ENCODE peak calls at places on chromosomes 12 and 14, in six cellular contexts. N is IMR-90, R is spleen, G is transverse colon, B is tibial nerve, P is A549. M is an unnamed sample.
A peak's percentile ranks its signal among the peaks of the same experiment; 100 is the strongest.

GRCh38 chr12:72390146-72390545 is 118.0 kb downstream of the TRHDE start:
- DNase-seq in N (no peak), R (no peak), G (no peak), B (no peak), P (no peak), M (no peak)

GRCh38 chr14:54713364-54713763 is 146.4 kb downstream of the SAMD4A start:
- DNase-seq in N (peak; percentile 65), R (no peak), G (no peak), B (no peak), P (no peak), M (no peak)

GRCh38 chr14:51554953-51555352 is 96.8 kb upstream of the FRMD6 start:
- DNase-seq in N (peak; percentile 72), R (no peak), G (no peak), B (no peak), P (peak; percentile 45), M (peak; percentile 4)

GRCh38 chr12:64025174-64025958 is 180.9 kb downstream of the SRGAP1 start:
- DNase-seq in N (no peak), R (no peak), G (no peak), B (no peak), P (no peak), M (no peak)

GRCh38 chr14:59836116-59836515 is 34.5 kb downstream of the RTN1 start:
- DNase-seq in N (no peak), R (no peak), G (no peak), B (no peak), P (no peak), M (no peak)

GRCh38 chr12:113647048-113647447 is 175.4 kb upstream of the LHX5 start:
- DNase-seq in N (no peak), R (no peak), G (no peak), B (no peak), P (peak; percentile 29), M (peak; percentile 43)

GRCh38 chr14:32324601-32325000 is 4.5 kb upstream of the AKAP6 start:
- DNase-seq in N (no peak), R (no peak), G (no peak), B (no peak), P (no peak), M (no peak)

GRCh38 chr14:69077841-69078240 is 75.1 kb downstream of the DCAF5 start:
- DNase-seq in N (peak; percentile 92), R (no peak), G (no peak), B (no peak), P (peak; percentile 77), M (no peak)

GRCh38 chr12:59444932-59445331 is 150.9 kb upstream of the SLC16A7 start:
- DNase-seq in N (peak; percentile 15), R (no peak), G (no peak), B (no peak), P (no peak), M (peak; percentile 4)

GRCh38 chr12:5944053-5944452 is 1.0 kb downstream of the ANO2 start:
- DNase-seq in N (no peak), R (no peak), G (no peak), B (no peak), P (no peak), M (no peak)

GRCh38 chr12:50425859-50426258 is 25.2 kb downstream of the LARP4 start:
- DNase-seq in N (no peak), R (no peak), G (no peak), B (no peak), P (no peak), M (no peak)

GRCh38 chr12:58413794-58414193 is 472.4 kb downstream of the ATP23 start:
- DNase-seq in N (peak; percentile 69), R (no peak), G (no peak), B (no peak), P (peak; percentile 67), M (no peak)

GRCh38 chr12:29153231-29153630 is 4.2 kb downstream of the FAR2 start:
- DNase-seq in N (no peak), R (no peak), G (no peak), B (no peak), P (no peak), M (peak; percentile 47)

GRCh38 chr12:45232771-45233372 is 17.0 kb downstream of the ANO6 start:
- DNase-seq in N (peak; percentile 98), R (no peak), G (no peak), B (no peak), P (peak; percentile 94), M (no peak)

GRCh38 chr12:87150969-87151662 is 878.1 kb downstream of the C12orf50 start:
- DNase-seq in N (no peak), R (peak; percentile 13), G (no peak), B (no peak), P (peak; percentile 32), M (no peak)

GRCh38 chr12:116278259-116278595 is 734 bp upstream of the MED13L start:
- DNase-seq in N (no peak), R (no peak), G (no peak), B (no peak), P (peak; percentile 45), M (no peak)

GRCh38 chr14:68796418-68797101 is 3.7 kb upstream of the ZFP36L1 start:
- DNase-seq in N (no peak), R (peak; percentile 52), G (no peak), B (no peak), P (no peak), M (no peak)

GRCh38 chr12:106753526-106753925 is 21.0 kb upstream of the RIC8B start:
- DNase-seq in N (no peak), R (peak; percentile 87), G (peak; percentile 62), B (no peak), P (no peak), M (peak; percentile 31)

GRCh38 chr12:88188180-88188579 is 46.1 kb downstream of the TMTC3 start:
- DNase-seq in N (peak; percentile 44), R (no peak), G (no peak), B (no peak), P (no peak), M (no peak)

GRCh38 chr12:10016881-10017280 is 6.5 kb downstream of the CLEC12B start:
- DNase-seq in N (no peak), R (no peak), G (no peak), B (no peak), P (peak; percentile 54), M (peak; percentile 16)

GRCh38 chr12:109433618-109434017 is 43.5 kb downstream of the KCTD10 start:
- DNase-seq in N (no peak), R (no peak), G (no peak), B (no peak), P (no peak), M (peak; percentile 20)

GRCh38 chr12:116880817-116881324 is 370 bp downstream of the HRK start:
- DNase-seq in N (peak; percentile 45), R (peak; percentile 81), G (peak; percentile 24), B (no peak), P (peak; percentile 76), M (peak; percentile 44)

GRCh38 chr14:61334197-61334701 is 12.9 kb downstream of the PRKCH start:
- DNase-seq in N (no peak), R (no peak), G (no peak), B (no peak), P (no peak), M (no peak)

GRCh38 chr12:24798335-24798734 is 150.6 kb downstream of the BCAT1 start:
- DNase-seq in N (no peak), R (no peak), G (no peak), B (no peak), P (no peak), M (no peak)

GRCh38 chr12:117380083-117380482 is 18.7 kb upstream of the NOS1 start:
- DNase-seq in N (no peak), R (no peak), G (no peak), B (no peak), P (peak; percentile 49), M (peak; percentile 25)

GRCh38 chr14:38330262-38330661 is 74.4 kb upstream of the CLEC14A start:
- DNase-seq in N (no peak), R (no peak), G (no peak), B (no peak), P (no peak), M (no peak)

GRCh38 chr12:27866382-27867101 is 86.5 kb upstream of the MANSC4 start:
- DNase-seq in N (peak; percentile 70), R (no peak), G (no peak), B (no peak), P (peak; percentile 49), M (no peak)

GRCh38 chr12:102592134-102592533 is 111.8 kb upstream of the IGF1 start:
- DNase-seq in N (no peak), R (no peak), G (no peak), B (no peak), P (no peak), M (no peak)

GRCh38 chr12:102593128-102593527 is 112.8 kb upstream of the IGF1 start:
- DNase-seq in N (no peak), R (no peak), G (no peak), B (no peak), P (no peak), M (no peak)

GRCh38 chr12:102596687-102597086 is 116.3 kb upstream of the IGF1 start:
- DNase-seq in N (no peak), R (no peak), G (no peak), B (no peak), P (no peak), M (no peak)

GRCh38 chr12:102596016-102596415 is 115.7 kb upstream of the IGF1 start:
- DNase-seq in N (no peak), R (no peak), G (no peak), B (no peak), P (no peak), M (no peak)

GRCh38 chr12:102595315-102595714 is 115.0 kb upstream of the IGF1 start:
- DNase-seq in N (no peak), R (no peak), G (no peak), B (no peak), P (no peak), M (no peak)
- TF ChIP-seq CTCF in N (no peak), R (no peak), G (no peak), B (no peak), P (no peak), M (no peak)

DNA sequence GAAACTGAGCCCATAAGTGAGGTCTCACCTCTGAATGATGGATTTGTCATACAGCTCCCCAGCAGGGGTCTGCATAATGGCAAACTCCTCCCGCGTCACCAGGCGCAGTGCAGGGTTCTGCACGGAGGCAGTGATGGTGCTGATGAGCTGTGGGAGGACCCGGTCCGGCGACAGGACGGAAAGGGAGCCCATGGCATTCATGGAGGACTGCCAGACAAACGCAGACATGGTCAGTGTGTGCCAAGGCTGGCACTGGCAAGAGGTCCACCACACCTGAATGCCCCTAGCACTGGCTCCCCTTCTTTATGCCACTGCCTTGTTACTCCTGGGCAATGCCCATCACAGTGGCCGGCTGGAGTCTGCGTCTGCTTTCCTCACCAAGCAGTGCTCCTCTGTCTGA is 32.7 kb downstream of the GCN1 start:
- DNase-seq in N (no peak), R (no peak), G (no peak), B (no peak), P (no peak), M (no peak)
- TF ChIP-seq POLR2A in N (no peak), R (no peak), G (no peak), B (no peak), P (no peak), M (no peak)

DNA sequence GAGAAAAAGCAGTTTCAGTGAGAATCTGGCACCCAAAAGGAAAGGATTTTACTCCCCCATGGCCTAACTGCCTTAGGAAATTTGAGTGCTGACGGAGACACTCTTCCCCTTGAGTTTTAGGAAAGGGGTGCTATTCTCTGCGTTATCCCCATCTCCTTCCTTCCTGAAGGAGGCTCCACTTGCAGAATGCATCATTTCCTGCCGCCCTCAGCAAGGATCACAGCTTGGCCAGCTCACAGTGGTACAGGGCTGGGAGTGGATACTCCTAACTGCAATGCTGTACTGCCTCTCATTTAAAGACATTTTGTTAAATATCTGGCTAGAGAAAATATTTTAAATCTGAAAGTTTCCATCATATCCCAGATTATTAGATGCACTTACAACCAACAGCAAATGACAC is 33.0 kb downstream of the RDH12 start:
- DNase-seq in N (peak; percentile 20), R (no peak), G (no peak), B (no peak), P (no peak), M (no peak)
- TF ChIP-seq CTCF in N (peak; percentile 11), R (no peak), G (no peak), B (no peak), P (peak; percentile 5), M (no peak)

GRCh38 chr12:76256341-76256740 is 91.9 kb downstream of the BBS10 start:
- DNase-seq in N (no peak), R (no peak), G (no peak), B (no peak), P (no peak), M (no peak)
- TF ChIP-seq POLR2A in N (no peak), R (no peak), G (no peak), B (no peak), P (no peak), M (no peak)

M was measured in NB4.